ENCODE peak calls at places on chromosomes 1 and 21, in ten cellular contexts. One of them, this sample, is unnamed.
A peak's percentile ranks its signal among the peaks of the same experiment; 100 is the strongest.

GRCh38 chr1:234400773-234401172 is 27.5 kb downstream of the COA6 start:
- DNase-seq in pancreas: no peak
- DNase-seq in H1: no peak
- DNase-seq in CD4-positive, alpha-beta T cell: no peak
- DNase-seq in MM.1S: peak; percentile 72
- DNase-seq in psoas muscle: no peak
- DNase-seq in GM06990: no peak
- DNase-seq in stomach: no peak
- DNase-seq in CD8-positive, alpha-beta T cell: no peak
- DNase-seq in neural progenitor cell: no peak
- DNase-seq in this sample: no peak

GRCh38 chr21:15857740-15858139 is 128.0 kb downstream of the USP25 start:
- DNase-seq in pancreas: no peak
- DNase-seq in H1: no peak
- DNase-seq in CD4-positive, alpha-beta T cell: no peak
- DNase-seq in MM.1S: no peak
- DNase-seq in psoas muscle: no peak
- DNase-seq in GM06990: no peak
- DNase-seq in stomach: no peak
- DNase-seq in CD8-positive, alpha-beta T cell: no peak
- DNase-seq in neural progenitor cell: no peak
- DNase-seq in this sample: no peak

GRCh38 chr1:21338568-21339401 is 48.5 kb upstream of the ECE1 start:
- DNase-seq in pancreas: peak; percentile 94
- DNase-seq in H1: no peak
- DNase-seq in CD4-positive, alpha-beta T cell: no peak
- DNase-seq in MM.1S: no peak
- DNase-seq in psoas muscle: peak; percentile 78
- DNase-seq in GM06990: no peak
- DNase-seq in stomach: peak; percentile 89
- DNase-seq in CD8-positive, alpha-beta T cell: no peak
- DNase-seq in neural progenitor cell: no peak
- DNase-seq in this sample: peak; percentile 96

GRCh38 chr1:39898648-39899603 is 2.8 kb downstream of the MYCL start:
- DNase-seq in pancreas: peak; percentile 87
- DNase-seq in H1: peak; percentile 83
- DNase-seq in CD4-positive, alpha-beta T cell: no peak
- DNase-seq in MM.1S: no peak
- DNase-seq in psoas muscle: no peak
- DNase-seq in GM06990: no peak
- DNase-seq in stomach: peak; percentile 80
- DNase-seq in CD8-positive, alpha-beta T cell: no peak
- DNase-seq in neural progenitor cell: peak; percentile 94
- DNase-seq in this sample: peak; percentile 81

GRCh38 chr1:23634840-23635642 is 56.6 kb upstream of the RPL11 start:
- DNase-seq in pancreas: peak; percentile 43
- DNase-seq in H1: peak; percentile 71
- DNase-seq in CD4-positive, alpha-beta T cell: peak; percentile 33
- DNase-seq in MM.1S: peak; percentile 70
- DNase-seq in psoas muscle: peak; percentile 60
- DNase-seq in GM06990: peak; percentile 68
- DNase-seq in stomach: peak; percentile 62
- DNase-seq in CD8-positive, alpha-beta T cell: no peak
- DNase-seq in neural progenitor cell: peak; percentile 68
- DNase-seq in this sample: no peak

GRCh38 chr1:109947582-109948284 is 36.8 kb upstream of the AHCYL1 start:
- DNase-seq in pancreas: no peak
- DNase-seq in H1: no peak
- DNase-seq in CD4-positive, alpha-beta T cell: no peak
- DNase-seq in MM.1S: no peak
- DNase-seq in psoas muscle: no peak
- DNase-seq in GM06990: no peak
- DNase-seq in stomach: no peak
- DNase-seq in CD8-positive, alpha-beta T cell: no peak
- DNase-seq in neural progenitor cell: no peak
- DNase-seq in this sample: no peak

GRCh38 chr21:31176725-31177124 is 138.4 kb upstream of the KRTAP19-8 start:
- DNase-seq in pancreas: no peak
- DNase-seq in H1: no peak
- DNase-seq in CD4-positive, alpha-beta T cell: no peak
- DNase-seq in MM.1S: no peak
- DNase-seq in psoas muscle: no peak
- DNase-seq in GM06990: no peak
- DNase-seq in stomach: no peak
- DNase-seq in CD8-positive, alpha-beta T cell: no peak
- DNase-seq in neural progenitor cell: no peak
- DNase-seq in this sample: no peak

GRCh38 chr1:223242382-223242955 is 99.4 kb upstream of the TLR5 start:
- DNase-seq in pancreas: no peak
- DNase-seq in H1: no peak
- DNase-seq in CD4-positive, alpha-beta T cell: no peak
- DNase-seq in MM.1S: no peak
- DNase-seq in psoas muscle: no peak
- DNase-seq in GM06990: no peak
- DNase-seq in stomach: no peak
- DNase-seq in CD8-positive, alpha-beta T cell: no peak
- DNase-seq in neural progenitor cell: no peak
- DNase-seq in this sample: no peak

GRCh38 chr1:248243204-248243603 is 12.0 kb downstream of the OR2M4 start:
- DNase-seq in pancreas: no peak
- DNase-seq in H1: peak; percentile 42
- DNase-seq in CD4-positive, alpha-beta T cell: no peak
- DNase-seq in MM.1S: peak; percentile 80
- DNase-seq in psoas muscle: no peak
- DNase-seq in GM06990: peak; percentile 30
- DNase-seq in stomach: no peak
- DNase-seq in CD8-positive, alpha-beta T cell: no peak
- DNase-seq in neural progenitor cell: peak; percentile 15
- DNase-seq in this sample: no peak

GRCh38 chr1:2134232-2134603 is 60.4 kb downstream of the FAAP20 start:
- DNase-seq in pancreas: no peak
- DNase-seq in H1: no peak
- DNase-seq in CD4-positive, alpha-beta T cell: no peak
- DNase-seq in MM.1S: no peak
- DNase-seq in psoas muscle: no peak
- DNase-seq in GM06990: no peak
- DNase-seq in stomach: no peak
- DNase-seq in CD8-positive, alpha-beta T cell: no peak
- DNase-seq in neural progenitor cell: no peak
- DNase-seq in this sample: no peak

GRCh38 chr1:119822406-119822805 is 11.1 kb upstream of the REG4 start:
- DNase-seq in pancreas: no peak
- DNase-seq in H1: peak; percentile 38
- DNase-seq in CD4-positive, alpha-beta T cell: no peak
- DNase-seq in MM.1S: no peak
- DNase-seq in psoas muscle: no peak
- DNase-seq in GM06990: no peak
- DNase-seq in stomach: no peak
- DNase-seq in CD8-positive, alpha-beta T cell: no peak
- DNase-seq in neural progenitor cell: no peak
- DNase-seq in this sample: no peak

GRCh38 chr1:119828266-119828665 is 17.0 kb upstream of the REG4 start:
- DNase-seq in pancreas: no peak
- DNase-seq in H1: no peak
- DNase-seq in CD4-positive, alpha-beta T cell: no peak
- DNase-seq in MM.1S: no peak
- DNase-seq in psoas muscle: no peak
- DNase-seq in GM06990: no peak
- DNase-seq in stomach: no peak
- DNase-seq in CD8-positive, alpha-beta T cell: no peak
- DNase-seq in neural progenitor cell: no peak
- DNase-seq in this sample: no peak

GRCh38 chr1:119829636-119830035 is 18.4 kb upstream of the REG4 start:
- DNase-seq in pancreas: no peak
- DNase-seq in H1: no peak
- DNase-seq in CD4-positive, alpha-beta T cell: no peak
- DNase-seq in MM.1S: no peak
- DNase-seq in psoas muscle: no peak
- DNase-seq in GM06990: no peak
- DNase-seq in stomach: no peak
- DNase-seq in CD8-positive, alpha-beta T cell: no peak
- DNase-seq in neural progenitor cell: no peak
- DNase-seq in this sample: no peak

GRCh38 chr1:119831027-119831426 is 19.8 kb upstream of the REG4 start:
- DNase-seq in pancreas: no peak
- DNase-seq in H1: no peak
- DNase-seq in CD4-positive, alpha-beta T cell: no peak
- DNase-seq in MM.1S: no peak
- DNase-seq in psoas muscle: no peak
- DNase-seq in GM06990: no peak
- DNase-seq in stomach: no peak
- DNase-seq in CD8-positive, alpha-beta T cell: no peak
- DNase-seq in neural progenitor cell: no peak
- DNase-seq in this sample: no peak

GRCh38 chr1:119827010-119827409 is 15.8 kb upstream of the REG4 start:
- DNase-seq in pancreas: no peak
- DNase-seq in H1: peak; percentile 41
- DNase-seq in CD4-positive, alpha-beta T cell: no peak
- DNase-seq in MM.1S: no peak
- DNase-seq in psoas muscle: no peak
- DNase-seq in GM06990: no peak
- DNase-seq in stomach: no peak
- DNase-seq in CD8-positive, alpha-beta T cell: no peak
- DNase-seq in neural progenitor cell: peak; percentile 23
- DNase-seq in this sample: no peak
- TF ChIP-seq CTCF in pancreas: no peak
- TF ChIP-seq CTCF in H1: no peak
- TF ChIP-seq CTCF in CD4-positive, alpha-beta T cell: no peak
- TF ChIP-seq CTCF in MM.1S: peak; percentile 34
- TF ChIP-seq CTCF in psoas muscle: no peak
- TF ChIP-seq CTCF in GM06990: peak; percentile 56
- TF ChIP-seq CTCF in stomach: no peak
- TF ChIP-seq CTCF in CD8-positive, alpha-beta T cell: no peak
- TF ChIP-seq CTCF in neural progenitor cell: peak; percentile 62
- TF ChIP-seq CTCF in this sample: peak; percentile 12

DNA sequence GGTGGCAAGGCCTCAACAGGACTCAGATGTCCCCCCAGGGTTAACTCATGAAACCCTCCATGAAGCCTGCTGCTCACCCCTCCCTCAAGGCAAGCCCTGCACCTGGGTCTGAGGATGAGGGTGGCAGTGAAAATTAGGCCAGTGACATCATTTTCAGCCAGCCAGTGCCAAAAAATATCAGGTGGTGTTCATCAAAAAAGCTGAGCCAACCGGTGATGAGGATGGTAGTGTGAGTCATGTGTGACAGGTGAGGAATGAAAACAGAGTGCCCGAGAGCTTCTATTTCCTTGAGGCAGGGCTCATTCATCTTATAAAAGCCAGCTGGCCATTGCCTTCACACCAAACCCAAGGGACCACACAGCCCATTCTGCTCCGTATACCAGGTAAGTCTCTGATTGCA is at the start of gene SPRR1A:
- DNase-seq in pancreas: no peak
- DNase-seq in H1: no peak
- DNase-seq in CD4-positive, alpha-beta T cell: no peak
- DNase-seq in MM.1S: no peak
- DNase-seq in psoas muscle: no peak
- DNase-seq in GM06990: no peak
- DNase-seq in stomach: no peak
- DNase-seq in CD8-positive, alpha-beta T cell: no peak
- DNase-seq in neural progenitor cell: no peak
- DNase-seq in this sample: no peak
- H3K27me3 ChIP-seq in pancreas: no peaks in the 10 kb centered on the region
- H3K27me3 ChIP-seq in H1: no peaks in the 10 kb centered on the region
- H3K27me3 ChIP-seq in CD4-positive, alpha-beta T cell: peaks cover 37% of the 10 kb centered on the region
- H3K27me3 ChIP-seq in MM.1S: no peaks in the 10 kb centered on the region
- H3K27me3 ChIP-seq in psoas muscle: no peaks in the 10 kb centered on the region
- H3K27me3 ChIP-seq in GM06990: peaks cover 2% of the 10 kb centered on the region
- H3K27me3 ChIP-seq in stomach: no peaks in the 10 kb centered on the region
- H3K27me3 ChIP-seq in CD8-positive, alpha-beta T cell: no peaks in the 10 kb centered on the region
- H3K27me3 ChIP-seq in neural progenitor cell: no peaks in the 10 kb centered on the region
- H3K27me3 ChIP-seq in this sample: no peaks in the 10 kb centered on the region

GRCh38 chr1:204837440-204838084 is 33.1 kb upstream of the NFASC start:
- DNase-seq in pancreas: peak; percentile 26
- DNase-seq in H1: peak; percentile 87
- DNase-seq in CD4-positive, alpha-beta T cell: no peak
- DNase-seq in MM.1S: peak; percentile 66
- DNase-seq in psoas muscle: no peak
- DNase-seq in GM06990: no peak
- DNase-seq in stomach: no peak
- DNase-seq in CD8-positive, alpha-beta T cell: no peak
- DNase-seq in neural progenitor cell: peak; percentile 90
- DNase-seq in this sample: no peak
- TF ChIP-seq CTCF in pancreas: no peak
- TF ChIP-seq CTCF in H1: peak; percentile 2
- TF ChIP-seq CTCF in CD4-positive, alpha-beta T cell: no peak
- TF ChIP-seq CTCF in MM.1S: no peak
- TF ChIP-seq CTCF in psoas muscle: no peak
- TF ChIP-seq CTCF in GM06990: no peak
- TF ChIP-seq CTCF in stomach: no peak
- TF ChIP-seq CTCF in CD8-positive, alpha-beta T cell: no peak
- TF ChIP-seq CTCF in neural progenitor cell: no peak
- TF ChIP-seq CTCF in this sample: no peak

GRCh38 chr1:205545991-205546390 is 41.5 kb downstream of the CDK18 start:
- DNase-seq in pancreas: peak; percentile 6
- DNase-seq in H1: peak; percentile 44
- DNase-seq in CD4-positive, alpha-beta T cell: no peak
- DNase-seq in MM.1S: no peak
- DNase-seq in psoas muscle: no peak
- DNase-seq in GM06990: no peak
- DNase-seq in stomach: peak; percentile 16
- DNase-seq in CD8-positive, alpha-beta T cell: no peak
- DNase-seq in neural progenitor cell: no peak
- DNase-seq in this sample: no peak

GRCh38 chr1:205543351-205544305 is 39.2 kb downstream of the CDK18 start:
- DNase-seq in pancreas: peak; percentile 47
- DNase-seq in H1: peak; percentile 80
- DNase-seq in CD4-positive, alpha-beta T cell: no peak
- DNase-seq in MM.1S: no peak
- DNase-seq in psoas muscle: peak; percentile 76
- DNase-seq in GM06990: no peak
- DNase-seq in stomach: peak; percentile 82
- DNase-seq in CD8-positive, alpha-beta T cell: no peak
- DNase-seq in neural progenitor cell: peak; percentile 94
- DNase-seq in this sample: peak; percentile 75

GRCh38 chr1:205545001-205545919 is 40.8 kb downstream of the CDK18 start:
- DNase-seq in pancreas: no peak
- DNase-seq in H1: peak; percentile 45
- DNase-seq in CD4-positive, alpha-beta T cell: no peak
- DNase-seq in MM.1S: no peak
- DNase-seq in psoas muscle: no peak
- DNase-seq in GM06990: no peak
- DNase-seq in stomach: peak; percentile 24
- DNase-seq in CD8-positive, alpha-beta T cell: no peak
- DNase-seq in neural progenitor cell: no peak
- DNase-seq in this sample: peak; percentile 31

GRCh38 chr1:205541161-205541886 is 36.9 kb downstream of the CDK18 start:
- DNase-seq in pancreas: no peak
- DNase-seq in H1: peak; percentile 43
- DNase-seq in CD4-positive, alpha-beta T cell: no peak
- DNase-seq in MM.1S: no peak
- DNase-seq in psoas muscle: no peak
- DNase-seq in GM06990: no peak
- DNase-seq in stomach: peak; percentile 20
- DNase-seq in CD8-positive, alpha-beta T cell: no peak
- DNase-seq in neural progenitor cell: no peak
- DNase-seq in this sample: peak; percentile 15

DNA sequence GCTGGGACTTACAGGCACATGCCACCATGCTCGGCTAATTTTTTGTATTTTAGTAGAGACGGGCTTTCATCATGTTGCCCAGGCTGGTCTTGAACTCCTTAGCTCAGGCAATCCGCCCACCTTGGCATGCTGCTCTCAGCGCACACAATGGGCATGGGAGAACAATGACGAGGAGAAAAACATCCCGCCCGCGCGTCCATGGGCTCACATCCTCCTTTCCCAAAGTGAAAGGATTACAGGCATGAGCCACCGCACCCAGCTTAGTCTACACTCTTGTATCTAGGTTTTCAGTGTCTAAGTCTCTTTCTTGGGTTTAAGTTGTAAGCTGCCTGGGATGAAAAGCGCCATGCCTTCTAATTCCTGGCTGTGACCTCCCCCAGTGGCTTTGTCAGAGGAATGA is 37.9 kb downstream of the CDK18 start:
- DNase-seq in pancreas: no peak
- DNase-seq in H1: peak; percentile 43
- DNase-seq in CD4-positive, alpha-beta T cell: no peak
- DNase-seq in MM.1S: no peak
- DNase-seq in psoas muscle: no peak
- DNase-seq in GM06990: no peak
- DNase-seq in stomach: peak; percentile 25
- DNase-seq in CD8-positive, alpha-beta T cell: no peak
- DNase-seq in neural progenitor cell: peak; percentile 42
- DNase-seq in this sample: no peak
- H3K27me3 ChIP-seq in pancreas: no peaks in the 10 kb centered on the region
- H3K27me3 ChIP-seq in H1: peaks cover 15% of the 10 kb centered on the region
- H3K27me3 ChIP-seq in CD4-positive, alpha-beta T cell: peaks cover 29% of the 10 kb centered on the region
- H3K27me3 ChIP-seq in MM.1S: peaks cover 37% of the 10 kb centered on the region
- H3K27me3 ChIP-seq in psoas muscle: peaks cover 10% of the 10 kb centered on the region
- H3K27me3 ChIP-seq in GM06990: peaks cover 2% of the 10 kb centered on the region
- H3K27me3 ChIP-seq in stomach: no peaks in the 10 kb centered on the region
- H3K27me3 ChIP-seq in CD8-positive, alpha-beta T cell: peaks cover 6% of the 10 kb centered on the region
- H3K27me3 ChIP-seq in neural progenitor cell: peaks cover 3% of the 10 kb centered on the region
- H3K27me3 ChIP-seq in this sample: no peaks in the 10 kb centered on the region

This sample was measured in right lobe of liver.